ENCODE peak calls at places on chromosomes 7 and 10, in eight cellular contexts. O is GM12891, K is activated T-cell treated with anti-CD3 and anti-CD28 coated beads for 24 hours, T is H54, W is posterior cingulate gyrus, B is ELR, N is lung microvascular endothelial cell, R is aorta. E is an unnamed sample.

GRCh38 chr10:71636588-71636987 is 83.0 kb downstream of the C10orf105 start:
- DNase-seq in B (no peak), W (no peak), T (no peak), R (no peak), O (no peak), N (no peak), K (no peak), E (no peak)

GRCh38 chr7:148773344-148773743 is 74.6 kb downstream of the CUL1 start:
- DNase-seq in N (no peak), T (no peak), B (no peak), R (no peak), W (no peak), K (peak), O (no peak), E (no peak)

GRCh38 chr7:70027864-70028263 is 429.6 kb downstream of the AUTS2 start:
- DNase-seq in K (no peak), B (no peak), R (no peak), W (no peak), T (no peak), O (no peak), N (no peak), E (no peak)

GRCh38 chr10:46232666-46233065 is 54.1 kb upstream of the ANTXRL start:
- DNase-seq in B (no peak), R (no peak), N (no peak), T (no peak), O (no peak), K (no peak), W (no peak), E (no peak)

GRCh38 chr10:30027057-30028005 is 32.1 kb downstream of the JCAD start:
- DNase-seq in W (no peak), B (no peak), O (peak), N (peak), K (peak), R (peak), T (no peak), E (no peak)

GRCh38 chr7:20330797-20331230 is at the start of gene ITGB8:
- DNase-seq in O (peak), N (no peak), W (peak), R (no peak), K (no peak), B (peak), T (peak), E (no peak)

GRCh38 chr7:2010551-2011265 is 222.0 kb downstream of the MAD1L1 start:
- DNase-seq in O (no peak), N (no peak), K (no peak), R (peak), W (no peak), B (no peak), T (no peak), E (no peak)

GRCh38 chr7:43565786-43566185 is 17.1 kb upstream of the STK17A start:
- DNase-seq in N (no peak), O (no peak), T (no peak), W (no peak), B (peak), K (no peak), R (no peak), E (no peak)

GRCh38 chr7:158255156-158255555 is 332.5 kb downstream of the PTPRN2 start:
- DNase-seq in O (no peak), R (no peak), N (no peak), T (no peak), B (no peak), W (no peak), K (no peak), E (no peak)

GRCh38 chr7:7984424-7984823 is 15.8 kb downstream of the GLCCI1 start:
- DNase-seq in O (no peak), N (no peak), R (no peak), B (no peak), K (no peak), T (no peak), W (no peak), E (no peak)

GRCh38 chr7:54788664-54789063 is 29.7 kb upstream of the SEC61G start:
- DNase-seq in T (peak), K (peak), W (no peak), N (peak), R (no peak), B (peak), O (peak), E (peak)

GRCh38 chr7:63925626-63926460 is 72.8 kb upstream of the ZNF722 start:
- DNase-seq in R (peak), T (no peak), O (no peak), W (peak), K (peak), B (no peak), N (peak), E (no peak)

GRCh38 chr7:140983802-140984201 is 30.9 kb downstream of the MRPS33 start:
- DNase-seq in O (no peak), B (peak), R (no peak), K (no peak), N (peak), T (no peak), W (no peak), E (no peak)

GRCh38 chr7:20140278-20141058 is 76.7 kb downstream of the MACC1 start:
- DNase-seq in B (no peak), N (no peak), W (no peak), K (no peak), R (no peak), T (no peak), O (no peak), E (no peak)

GRCh38 chr7:66502230-66503035 is 126.2 kb upstream of the KCTD7 start:
- DNase-seq in O (no peak), R (no peak), N (no peak), K (no peak), B (no peak), T (no peak), W (no peak), E (no peak)

GRCh38 chr10:105963450-105963849 is 1201.1 kb downstream of the SORCS1 start:
- DNase-seq in K (no peak), W (no peak), B (no peak), T (no peak), R (no peak), N (no peak), O (no peak), E (no peak)

GRCh38 chr7:120743128-120743527 is 114.8 kb downstream of the TSPAN12 start:
- DNase-seq in N (no peak), O (no peak), K (no peak), W (no peak), T (no peak), B (no peak), R (no peak), E (no peak)

GRCh38 chr7:83457022-83457892 is 191.7 kb downstream of the SEMA3E start:
- DNase-seq in B (peak), R (no peak), K (no peak), T (no peak), O (no peak), N (no peak), W (no peak), E (no peak)

E was measured in neuronal stem cell.